ENCODE peak calls at places on chromosomes 3 and 15, in four cellular contexts. S is lower leg skin, J is GM13977, T is hepatocyte. O is an unnamed sample.

GRCh38 chr15:74892313-74892712 is 2.5 kb downstream of the MPI start:
- DNase-seq in T (no peak), S (no peak), J (no peak), O (no peak)

GRCh38 chr3:170809021-170809974 is 60.7 kb downstream of the RPL22L1 start:
- DNase-seq in S (no peak), J (peak), T (peak), O (peak)

GRCh38 chr3:37456270-37456708 is 281.9 kb upstream of the LRRFIP2 start:
- DNase-seq in S (peak), T (no peak), J (no peak), O (no peak)

GRCh38 chr15:86355798-86356197 is 276.1 kb downstream of the AGBL1 start:
- DNase-seq in S (no peak), J (no peak), T (peak), O (no peak)

GRCh38 chr3:107421170-107421792 is 44.0 kb downstream of the CCDC54 start:
- DNase-seq in J (peak), T (peak), S (no peak), O (peak)

GRCh38 chr3:56917337-56917697 is 115.6 kb upstream of the ARHGEF3 start:
- DNase-seq in J (no peak), T (no peak), S (no peak), O (no peak)

GRCh38 chr3:30770387-30770786 is 124.1 kb downstream of the GADL1 start:
- DNase-seq in S (peak), T (peak), J (no peak), O (no peak)

GRCh38 chr3:194250104-194251002 is 100.8 kb downstream of the CPN2 start:
- DNase-seq in J (no peak), T (peak), S (peak), O (no peak)

GRCh38 chr3:46892285-46893145 is 15.0 kb downstream of the PTH1R start:
- DNase-seq in T (peak), S (peak), J (peak), O (no peak)

GRCh38 chr15:63611217-63611616 is 14.0 kb downstream of the FBXL22 start:
- DNase-seq in T (no peak), J (no peak), S (no peak), O (no peak)

GRCh38 chr3:108472011-108472591 is 38.3 kb downstream of the MYH15 start:
- DNase-seq in S (no peak), T (peak), J (no peak), O (no peak)

GRCh38 chr15:26197719-26198118 is 334.6 kb upstream of the ATP10A start:
- DNase-seq in J (no peak), T (no peak), S (no peak), O (no peak)

GRCh38 chr3:5057857-5058324 is 64.2 kb upstream of the ARL8B start:
- DNase-seq in J (peak), T (peak), S (peak), O (peak)

GRCh38 chr3:44795197-44795596 is 33.6 kb downstream of the KIF15 start:
- DNase-seq in T (no peak), S (no peak), J (no peak), O (no peak)

GRCh38 chr15:63504979-63505841 is 817 bp downstream of the USP3 start:
- DNase-seq in J (no peak), T (peak), S (no peak), O (no peak)

GRCh38 chr3:42185044-42185443 is 80.9 kb downstream of the CCK start:
- DNase-seq in S (no peak), J (no peak), T (no peak), O (no peak)

GRCh38 chr3:195895900-195896360 is 12.4 kb downstream of the TNK2 start:
- DNase-seq in T (peak), S (no peak), J (peak), O (peak)

GRCh38 chr3:194279701-194280360 is 71.3 kb downstream of the CPN2 start:
- DNase-seq in S (no peak), T (no peak), J (no peak), O (no peak)

GRCh38 chr3:197031315-197032285 is 2.0 kb upstream of the MELTF start:
- DNase-seq in S (peak), T (peak), J (peak), O (peak)

GRCh38 chr15:81511160-81511559 is 137.1 kb upstream of the TMC3 start:
- DNase-seq in S (no peak), J (no peak), T (no peak), O (no peak)

GRCh38 chr3:192957441-192957951 is 39.8 kb upstream of the MB21D2 start:
- DNase-seq in T (peak), S (peak), J (no peak), O (no peak)

GRCh38 chr15:74172751-74173544 is 562 bp upstream of the ISLR start:
- DNase-seq in J (no peak), T (peak), S (no peak), O (no peak)

GRCh38 chr15:69548771-69549170 is 96.2 kb downstream of the RPLP1 start:
- DNase-seq in J (no peak), T (no peak), S (no peak), O (no peak)

GRCh38 chr15:56052389-56053045 is 59.1 kb upstream of the NEDD4 start:
- DNase-seq in T (peak), J (peak), S (no peak), O (peak)

GRCh38 chr15:29018406-29018805 is 132.6 kb downstream of the APBA2 start:
- DNase-seq in S (no peak), T (no peak), J (no peak), O (no peak)

GRCh38 chr3:189269356-189269755 is 97.6 kb downstream of the TPRG1 start:
- DNase-seq in J (no peak), S (no peak), T (no peak), O (no peak)

GRCh38 chr3:50138266-50139230 is 16.6 kb upstream of the SEMA3F start:
- DNase-seq in T (peak), S (no peak), J (no peak), O (no peak)

GRCh38 chr15:40241305-40242215 is 2.7 kb downstream of the PAK6 start:
- DNase-seq in T (no peak), S (peak), J (peak), O (peak)

GRCh38 chr15:92845109-92845508 is 55.0 kb upstream of the CHD2 start:
- DNase-seq in S (no peak), T (peak), J (no peak), O (peak)

GRCh38 chr3:94568041-94568440 is 505.2 kb downstream of the NSUN3 start:
- DNase-seq in J (no peak), T (no peak), S (no peak), O (no peak)

GRCh38 chr3:194267744-194268658 is 83.1 kb downstream of the CPN2 start:
- DNase-seq in S (no peak), J (no peak), T (no peak), O (no peak)

GRCh38 chr3:141401584-141402475 is 33.5 kb downstream of the ZBTB38 start:
- DNase-seq in T (peak), S (no peak), J (peak), O (peak)

GRCh38 chr15:31435891-31436628 is 109.4 kb downstream of the KLF13 start:
- DNase-seq in T (no peak), J (no peak), S (peak), O (no peak)

GRCh38 chr15:63499611-63500010 is 4.8 kb upstream of the USP3 start:
- DNase-seq in S (no peak), J (no peak), T (no peak), O (no peak)

GRCh38 chr15:66078929-66079275 is 174.6 kb downstream of the MEGF11 start:
- DNase-seq in T (no peak), J (no peak), S (no peak), O (no peak)

GRCh38 chr3:154324919-154325318 is 632 bp upstream of the DHX36 start:
- DNase-seq in S (no peak), T (peak), J (no peak), O (no peak)

GRCh38 chr3:173066044-173066679 is 74.9 kb downstream of the SPATA16 start:
- DNase-seq in T (peak), J (no peak), S (no peak), O (no peak)

GRCh38 chr3:73781536-73781935 is 156.8 kb upstream of the PDZRN3 start:
- DNase-seq in S (no peak), T (no peak), J (no peak), O (no peak)

GRCh38 chr3:43390255-43390588 is 103.9 kb downstream of the SNRK start:
- DNase-seq in S (no peak), J (no peak), T (no peak), O (no peak)

GRCh38 chr3:97940034-97940433 is 32.2 kb downstream of the RIOX2 start:
- DNase-seq in J (no peak), S (no peak), T (no peak), O (no peak)
- TF ChIP-seq CTCF in J (no peak), S (no peak), T (no peak), O (no peak)

GRCh38 chr15:100650685-100651084 is 48.3 kb downstream of the ASB7 start:
- DNase-seq in T (no peak), S (no peak), J (no peak), O (no peak)
- TF ChIP-seq CTCF in T (peak), S (no peak), J (peak), O (no peak)

GRCh38 chr3:58041826-58042324 is 33.7 kb downstream of the FLNB start:
- DNase-seq in T (no peak), J (peak), S (no peak), O (peak)
- TF ChIP-seq CTCF in T (no peak), J (no peak), S (no peak), O (no peak)

GRCh38 chr3:184040010-184040409 is 8.5 kb downstream of the HTR3D start:
- DNase-seq in J (no peak), S (no peak), T (peak), O (no peak)
- TF ChIP-seq CTCF in J (no peak), S (no peak), T (no peak), O (no peak)

GRCh38 chr3:159668461-159668860 is 320.2 kb upstream of the IL12A start:
- DNase-seq in S (no peak), T (no peak), J (no peak), O (no peak)

GRCh38 chr3:159667261-159667660 is 321.4 kb upstream of the IL12A start:
- DNase-seq in S (no peak), T (no peak), J (no peak), O (no peak)

GRCh38 chr3:159669753-159670152 is 318.9 kb upstream of the IL12A start:
- DNase-seq in J (no peak), S (no peak), T (peak), O (no peak)

GRCh38 chr3:159672728-159673471 is 315.7 kb upstream of the IL12A start:
- DNase-seq in S (no peak), T (no peak), J (no peak), O (no peak)

GRCh38 chr3:159669024-159669476 is 319.6 kb upstream of the IL12A start:
- DNase-seq in S (no peak), J (no peak), T (peak), O (no peak)
- TF ChIP-seq CTCF in S (no peak), J (no peak), T (no peak), O (no peak)

GRCh38 chr3:156472150-156472549 is 82.8 kb downstream of the SSR3 start:
- DNase-seq in T (no peak), J (no peak), S (no peak), O (peak)
- TF ChIP-seq CTCF in T (no peak), J (peak), S (no peak), O (peak)

GRCh38 chr15:70602834-70603560 is 160.4 kb downstream of the UACA start:
- DNase-seq in S (no peak), T (no peak), J (no peak), O (no peak)

GRCh38 chr15:70608156-70608555 is 155.2 kb downstream of the UACA start:
- DNase-seq in T (no peak), S (no peak), J (no peak), O (no peak)

GRCh38 chr15:70602281-70602680 is 161.1 kb downstream of the UACA start:
- DNase-seq in J (no peak), T (no peak), S (no peak), O (no peak)

GRCh38 chr15:70605606-70606410 is 157.6 kb downstream of the UACA start:
- DNase-seq in J (no peak), T (peak), S (no peak), O (no peak)

GRCh38 chr15:70604671-70605070 is 158.7 kb downstream of the UACA start:
- DNase-seq in S (no peak), T (peak), J (no peak), O (no peak)
- TF ChIP-seq CTCF in S (no peak), T (peak), J (no peak), O (no peak)

GRCh38 chr3:105366302-105367062 is at the start of gene ALCAM:
- DNase-seq in S (peak), J (peak), T (peak), O (peak)
- TF ChIP-seq CTCF in S (peak), J (peak), T (peak), O (peak)

DNA sequence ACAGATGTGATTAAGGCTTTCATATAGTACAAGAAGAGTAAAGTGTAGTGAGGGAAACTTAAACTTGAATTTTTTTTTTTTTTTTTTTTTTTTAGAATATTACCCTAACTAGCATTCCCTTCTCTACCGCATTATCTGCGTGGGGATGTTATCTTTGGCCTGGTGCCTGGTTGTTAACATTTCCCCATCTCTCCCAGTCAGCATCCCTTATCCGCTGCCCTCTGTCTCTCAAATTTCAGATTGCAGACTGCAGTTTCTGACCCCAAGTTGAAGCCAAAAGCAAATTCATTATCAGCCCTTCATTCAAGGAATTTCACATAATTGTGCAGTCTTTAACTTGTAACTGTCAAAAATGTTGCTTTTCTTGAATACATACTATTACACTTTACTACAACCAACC is 353.0 kb downstream of the PLOD2 start:
- DNase-seq in T (peak), J (no peak), S (no peak), O (no peak)
- TF ChIP-seq CTCF in T (peak), J (peak), S (no peak), O (no peak)

O was measured in GM20000.